ENCODE peak calls at places on chromosomes 4 and X, in six cellular contexts. P is fibroblast of villous mesenchyme, A is Panc1, Q is astrocyte of the spinal cord, C is ovary, O is coronary artery. S is an unnamed sample.

GRCh38 chrX:70479197-70479969 is 34.7 kb downstream of the DLG3 start:
- DNase-seq in C (no peak), Q (peak; percentile 83), O (no peak), P (peak; percentile 83), A (peak; percentile 20), S (no peak)

GRCh38 chr4:15479089-15479912 is 9.6 kb downstream of the CC2D2A start:
- DNase-seq in Q (peak; percentile 90), A (peak; percentile 68), O (peak; percentile 83), P (peak; percentile 91), C (peak; percentile 61), S (peak; percentile 52)

GRCh38 chr4:34043131-34043530 is 2201.2 kb downstream of the ARAP2 start:
- DNase-seq in Q (no peak), A (no peak), C (no peak), P (peak; percentile 31), O (no peak), S (no peak)

GRCh38 chr4:75598390-75598789 is 31.9 kb downstream of the CDKL2 start:
- DNase-seq in O (no peak), P (peak; percentile 68), Q (peak; percentile 55), C (no peak), A (no peak), S (no peak)

GRCh38 chr4:25843340-25844097 is 19.3 kb downstream of the SEL1L3 start:
- DNase-seq in P (no peak), O (peak; percentile 69), C (no peak), A (no peak), Q (no peak), S (no peak)

GRCh38 chrX:115268421-115268820 is 21.1 kb upstream of the LUZP4 start:
- DNase-seq in C (no peak), P (peak; percentile 25), O (no peak), A (no peak), Q (no peak), S (no peak)

GRCh38 chr4:170007113-170007512 is 19.1 kb downstream of the MFAP3L start:
- DNase-seq in O (no peak), A (no peak), P (no peak), C (no peak), Q (peak; percentile 12), S (no peak)

GRCh38 chrX:54473993-54474859 is 21.8 kb downstream of the FGD1 start:
- DNase-seq in A (no peak), O (no peak), C (no peak), P (no peak), Q (no peak), S (no peak)

GRCh38 chr4:166700592-166700991 is 533.7 kb downstream of the SPOCK3 start:
- DNase-seq in C (no peak), O (no peak), Q (no peak), P (no peak), A (no peak), S (no peak)

GRCh38 chrX:32599156-32599555 is 612.2 kb downstream of the DMD start:
- DNase-seq in O (no peak), P (no peak), C (no peak), A (no peak), Q (no peak), S (no peak)

GRCh38 chr4:93396274-93396673 is 432.3 kb upstream of the ATOH1 start:
- DNase-seq in C (no peak), Q (peak; percentile 73), P (peak; percentile 21), A (no peak), O (no peak), S (no peak)

GRCh38 chr4:113628711-113629110 is 132.8 kb downstream of the CAMK2D start:
- DNase-seq in O (no peak), P (no peak), C (no peak), Q (no peak), A (no peak), S (no peak)

GRCh38 chrX:131792789-131793462 is 230.2 kb upstream of the STK26 start:
- DNase-seq in A (peak; percentile 92), P (peak; percentile 97), O (peak; percentile 89), Q (peak; percentile 93), C (peak; percentile 89), S (peak; percentile 83)

GRCh38 chr4:112515278-112516075 is 503 bp downstream of the NEUROG2 start:
- DNase-seq in C (no peak), A (no peak), Q (no peak), P (peak; percentile 25), O (no peak), S (no peak)

GRCh38 chrX:139969286-139969685 is 4.0 kb upstream of the CXorf66 start:
- DNase-seq in Q (no peak), C (no peak), P (no peak), A (no peak), O (no peak), S (no peak)

GRCh38 chr4:13659341-13660070 is 32.0 kb upstream of the BOD1L1 start:
- DNase-seq in A (no peak), Q (no peak), P (no peak), O (no peak), C (no peak), S (no peak)

GRCh38 chr4:188107931-188108843 is 1.2 kb downstream of the TRIML2 start:
- DNase-seq in A (no peak), C (no peak), Q (peak; percentile 4), P (peak; percentile 19), O (no peak), S (no peak)

GRCh38 chrX:53284684-53285447 is 3.5 kb upstream of the IQSEC2 start:
- DNase-seq in P (no peak), A (no peak), Q (peak; percentile 26), C (peak; percentile 45), O (no peak), S (peak; percentile 47)

GRCh38 chr4:133084421-133084820 is 64.7 kb upstream of the PCDH10 start:
- DNase-seq in P (no peak), A (no peak), C (no peak), O (no peak), Q (no peak), S (no peak)

GRCh38 chrX:110123331-110123782 is 120.4 kb downstream of the TMEM164 start:
- DNase-seq in Q (no peak), P (peak; percentile 15), A (no peak), O (no peak), C (no peak), S (no peak)

GRCh38 chr4:145154573-145154972 is 25.8 kb downstream of the OTUD4 start:
- DNase-seq in Q (peak; percentile 30), P (peak; percentile 35), C (no peak), A (no peak), O (no peak), S (no peak)

GRCh38 chr4:113292371-113293042 is 243.1 kb downstream of the ANK2 start:
- DNase-seq in A (no peak), O (no peak), Q (peak; percentile 66), C (peak; percentile 61), P (peak; percentile 79), S (peak; percentile 68)

GRCh38 chr4:16914208-16914607 is 15.8 kb upstream of the LDB2 start:
- DNase-seq in O (no peak), A (no peak), Q (peak; percentile 36), P (no peak), C (no peak), S (no peak)

GRCh38 chr4:142407569-142407968 is 438.5 kb downstream of the INPP4B start:
- DNase-seq in Q (no peak), P (peak; percentile 46), C (no peak), O (no peak), A (no peak), S (no peak)

GRCh38 chr4:142404191-142404611 is 441.9 kb downstream of the INPP4B start:
- DNase-seq in Q (peak; percentile 88), A (no peak), C (peak; percentile 10), P (peak; percentile 56), O (no peak), S (no peak)

GRCh38 chr4:142406917-142407501 is 439.1 kb downstream of the INPP4B start:
- DNase-seq in P (peak; percentile 13), C (no peak), Q (no peak), A (no peak), O (no peak), S (no peak)

GRCh38 chr4:142406051-142406549 is 440.0 kb downstream of the INPP4B start:
- DNase-seq in O (no peak), P (no peak), C (no peak), A (no peak), Q (peak; percentile 62), S (no peak)

GRCh38 chr4:142405021-142405991 is 440.8 kb downstream of the INPP4B start:
- DNase-seq in P (peak; percentile 75), O (peak; percentile 77), Q (peak; percentile 85), C (peak; percentile 40), A (no peak), S (no peak)
- H3K4me3 ChIP-seq in P (peak overlapping the region; percentile 51), O (peak overlapping the region; percentile 74), Q (peak overlapping the region; percentile 50), C (peak overlapping the region; percentile 45), A (peak overlapping the region; percentile 70), S (peak overlapping the region; percentile 55)

GRCh38 chr4:48554606-48555005 is 64.6 kb downstream of the ZAR1 start:
- DNase-seq in P (no peak), A (no peak), C (no peak), O (no peak), Q (no peak), S (no peak)

GRCh38 chr4:48556268-48556667 is 66.2 kb downstream of the ZAR1 start:
- DNase-seq in C (no peak), P (no peak), Q (no peak), A (no peak), O (no peak), S (no peak)

GRCh38 chr4:48553720-48554119 is 63.7 kb downstream of the ZAR1 start:
- DNase-seq in A (no peak), Q (no peak), P (no peak), C (no peak), O (no peak), S (no peak)

GRCh38 chr4:48558026-48558425 is 68.0 kb downstream of the ZAR1 start:
- DNase-seq in C (no peak), A (no peak), O (no peak), P (no peak), Q (no peak), S (no peak)

GRCh38 chr4:48557478-48557877 is 67.4 kb downstream of the ZAR1 start:
- DNase-seq in C (no peak), P (no peak), Q (no peak), A (no peak), O (no peak), S (no peak)
- TF ChIP-seq CTCF in C (no peak), P (peak; percentile 29), Q (peak; percentile 38), A (peak; percentile 31), O (no peak), S (no peak)

DNA sequence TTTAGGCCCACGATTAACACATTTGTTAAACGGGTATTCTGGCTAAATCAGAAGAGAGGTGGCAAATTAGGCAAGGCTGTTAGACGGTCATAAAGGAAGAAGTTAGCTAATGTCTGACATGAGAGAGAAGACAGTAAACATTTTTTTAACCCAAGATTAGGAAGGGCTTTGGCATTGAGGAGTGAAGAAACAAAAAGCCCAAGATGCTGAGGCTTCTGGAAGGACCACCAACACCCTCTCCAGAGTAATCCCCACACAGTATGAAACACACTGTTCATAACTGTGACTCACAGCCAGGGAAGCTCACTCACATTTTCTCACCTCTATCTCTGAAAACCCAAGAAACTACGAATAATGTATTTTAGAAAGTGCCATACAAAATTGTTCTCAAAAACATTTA is 127.6 kb downstream of the AMELX start:
- DNase-seq in O (no peak), P (peak; percentile 72), C (no peak), Q (no peak), A (no peak), S (no peak)
- H3K4me3 ChIP-seq in O (no peak overlapping the region), P (no peak overlapping the region), C (no peak overlapping the region), Q (no peak overlapping the region), A (no peak overlapping the region), S (no peak overlapping the region)

DNA sequence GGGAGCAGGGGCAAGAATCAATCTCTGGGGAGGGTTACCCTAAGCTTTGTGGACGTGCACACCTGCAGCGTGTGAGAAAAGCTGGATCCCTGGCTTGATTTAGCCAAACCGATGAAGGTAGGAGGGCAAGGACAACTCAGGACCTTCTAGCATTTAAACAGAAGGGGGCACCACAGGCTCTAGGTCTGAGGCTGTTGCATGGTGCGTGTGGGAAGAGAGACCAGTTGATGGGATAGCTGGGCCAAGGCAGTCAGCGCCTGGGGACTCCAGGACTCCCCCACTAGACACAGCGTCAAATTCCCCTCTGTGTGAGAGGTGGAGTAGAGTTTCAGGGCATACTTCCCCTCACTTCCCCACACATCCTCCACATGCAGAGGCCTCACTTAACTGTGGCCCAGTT is 4.3 kb downstream of the GABRQ start:
- DNase-seq in P (peak; percentile 6), C (no peak), Q (no peak), A (no peak), O (no peak), S (no peak)
- TF ChIP-seq CTCF in P (peak; percentile 20), C (no peak), Q (peak; percentile 14), A (peak; percentile 50), O (no peak), S (peak; percentile 23)

S was measured in dorsolateral prefrontal cortex.